ENCODE peak calls at places on chromosomes 7 and 10, in ten cellular contexts. E, C, V, T, P, J, U, H, A and O are unnamed samples.

GRCh38 chr10:69885379-69886156 is 83.9 kb downstream of the COL13A1 start:
- DNase-seq in E (no peak), C (no peak), V (peak), T (no peak), P (peak), J (no peak), U (no peak), H (no peak), A (peak), O (no peak)

GRCh38 chr10:114902151-114902550 is 35.8 kb upstream of the TRUB1 start:
- DNase-seq in E (no peak), C (no peak), V (peak), T (no peak), P (no peak), J (no peak), U (peak), H (peak), A (no peak), O (peak)

GRCh38 chr7:29977926-29978652 is 11.5 kb downstream of the SCRN1 start:
- DNase-seq in E (no peak), C (no peak), V (no peak), T (no peak), P (peak), J (peak), U (no peak), H (no peak), A (no peak), O (no peak)

GRCh38 chr7:55931421-55932151 is 20.1 kb upstream of the MRPS17 start:
- DNase-seq in E (no peak), C (no peak), V (no peak), T (no peak), P (no peak), J (no peak), U (no peak), H (no peak), A (no peak), O (no peak)

GRCh38 chr7:95690367-95690947 is 81.9 kb upstream of the DYNC1I1 start:
- DNase-seq in E (no peak), C (peak), V (peak), T (no peak), P (peak), J (peak), U (no peak), H (peak), A (peak), O (peak)

GRCh38 chr10:11045995-11046394 is 28.3 kb downstream of the CELF2 start:
- DNase-seq in E (no peak), C (no peak), V (no peak), T (no peak), P (no peak), J (no peak), U (no peak), H (no peak), A (peak), O (no peak)

GRCh38 chr7:129271500-129272355 is 46.9 kb downstream of the AHCYL2 start:
- DNase-seq in E (no peak), C (peak), V (peak), T (no peak), P (peak), J (peak), U (no peak), H (peak), A (peak), O (peak)

GRCh38 chr7:101815826-101816488 is 1.5 kb upstream of the CUX1 start:
- DNase-seq in E (peak), C (peak), V (peak), T (peak), P (peak), J (peak), U (peak), H (peak), A (peak), O (peak)

GRCh38 chr10:5532231-5532605 is 7.5 kb downstream of the CALML3 start:
- DNase-seq in E (no peak), C (no peak), V (no peak), T (no peak), P (no peak), J (no peak), U (no peak), H (no peak), A (no peak), O (no peak)

GRCh38 chr7:131109011-131109756 is 218.5 kb upstream of the MKLN1 start:
- DNase-seq in E (no peak), C (peak), V (peak), T (no peak), P (no peak), J (peak), U (no peak), H (peak), A (peak), O (peak)

GRCh38 chr10:103736044-103736443 is 119.3 kb downstream of the SH3PXD2A start:
- DNase-seq in E (no peak), C (peak), V (no peak), T (no peak), P (no peak), J (no peak), U (no peak), H (no peak), A (no peak), O (no peak)

GRCh38 chr10:66242885-66243284 is 683.0 kb upstream of the LRRTM3 start:
- DNase-seq in E (no peak), C (no peak), V (no peak), T (no peak), P (no peak), J (no peak), U (no peak), H (no peak), A (no peak), O (no peak)

GRCh38 chr7:24920702-24921679 is 59.0 kb downstream of the OSBPL3 start:
- DNase-seq in E (no peak), C (no peak), V (no peak), T (no peak), P (no peak), J (no peak), U (no peak), H (no peak), A (no peak), O (no peak)

GRCh38 chr7:38831262-38831661 is 77.7 kb downstream of the VPS41 start:
- DNase-seq in E (no peak), C (no peak), V (peak), T (no peak), P (no peak), J (no peak), U (no peak), H (no peak), A (no peak), O (no peak)

GRCh38 chr10:76150139-76150885 is 718.9 kb downstream of the LRMDA start:
- DNase-seq in E (peak), C (peak), V (peak), T (no peak), P (no peak), J (no peak), U (no peak), H (peak), A (peak), O (peak)

DNA sequence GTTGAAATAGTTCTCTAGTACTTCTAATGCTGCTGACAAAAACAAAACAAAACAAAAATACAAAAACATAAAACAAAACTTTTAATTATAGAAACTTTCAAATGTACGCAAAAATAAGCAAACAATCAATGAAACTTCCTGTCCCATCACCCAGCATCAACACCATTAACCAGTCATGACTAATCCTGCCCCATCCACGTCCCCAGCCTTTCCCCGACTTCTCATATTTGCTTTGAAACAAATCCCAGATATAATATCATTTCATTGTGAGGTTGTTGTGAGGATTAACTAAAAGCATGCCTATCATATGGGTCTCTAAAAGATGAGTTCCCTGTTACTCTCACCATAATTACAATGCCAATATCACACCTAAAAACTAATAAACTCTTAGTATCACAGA is 55.7 kb downstream of the CSTF2T start:
- DNase-seq in E (no peak), C (no peak), V (peak), T (no peak), P (no peak), J (no peak), U (no peak), H (no peak), A (no peak), O (no peak)
- H3K4me3 ChIP-seq in E (no peak), C (no peak), V (no peak), T (no peak), P (no peak), J (no peak), U (no peak), H (no peak), A (no peak), O (no peak)

DNA sequence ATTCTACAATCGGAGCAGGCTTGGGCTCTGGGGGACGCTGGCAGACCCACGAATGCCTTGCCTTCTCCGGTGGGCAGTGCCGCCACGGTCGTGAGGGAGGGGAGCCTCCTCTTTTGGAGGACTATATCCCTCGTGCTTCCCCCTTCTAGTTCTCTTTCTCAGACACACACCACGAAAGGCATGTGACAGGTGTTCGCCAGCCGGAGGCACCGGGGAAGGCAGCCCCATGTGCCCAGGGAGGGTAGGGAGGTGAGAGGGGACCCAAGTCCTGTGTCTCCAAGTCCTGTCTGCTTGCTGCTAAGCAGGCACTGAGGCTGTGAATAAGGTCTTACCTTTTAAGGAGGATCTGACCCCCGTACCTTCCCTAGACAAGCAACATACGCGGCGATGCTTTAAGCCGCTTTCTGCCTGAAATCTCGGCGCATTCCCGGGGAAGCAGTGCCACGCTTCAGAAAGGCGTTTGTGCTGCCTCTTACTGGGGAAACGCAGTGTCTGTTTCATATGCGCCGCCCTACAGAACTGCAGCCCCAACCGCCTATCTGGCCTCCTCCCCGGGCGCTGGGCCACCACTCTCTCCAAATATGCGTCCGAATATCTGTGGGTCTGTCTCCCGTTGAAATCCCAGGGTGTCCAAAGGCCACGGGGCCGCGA is 809 bp downstream of the PLXNA4 start:
- DNase-seq in E (peak), C (no peak), V (peak), T (no peak), P (no peak), J (peak), U (peak), H (peak), A (peak), O (peak)
- TF ChIP-seq CTCF in E (no peak), C (no peak), V (peak), T (no peak), P (no peak), J (no peak), U (peak), H (peak), A (peak), O (peak)

DNA sequence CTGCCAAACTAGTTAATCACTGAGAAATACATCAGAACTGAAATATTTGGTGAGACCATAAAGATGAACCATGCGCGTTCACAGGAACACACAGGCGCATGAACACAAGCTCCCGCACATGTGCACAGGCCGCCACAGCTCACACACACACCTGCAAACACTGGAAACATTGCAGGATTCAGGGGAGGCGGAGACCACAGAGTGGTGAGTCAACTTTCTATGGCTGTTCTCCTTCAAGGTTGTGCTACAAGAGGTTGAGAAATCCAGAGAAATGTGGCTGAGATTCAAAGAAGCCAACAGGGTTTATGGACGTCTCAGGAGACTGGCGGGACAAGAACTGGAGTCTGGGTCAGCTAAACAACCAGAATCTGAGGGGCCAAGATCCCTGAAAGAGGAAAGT is 17.8 kb downstream of the ESYT2 start:
- DNase-seq in E (peak), C (peak), V (peak), T (no peak), P (no peak), J (peak), U (peak), H (peak), A (peak), O (peak)
- H3K4me3 ChIP-seq in E (no peak), C (no peak), V (no peak), T (no peak), P (no peak), J (no peak), U (no peak), H (no peak), A (no peak), O (no peak)

GRCh38 chr10:93066544-93066913 is 5.9 kb downstream of the CYP26C1 start:
- DNase-seq in E (no peak), C (no peak), V (no peak), T (no peak), P (no peak), J (no peak), U (no peak), H (no peak), A (no peak), O (no peak)

GRCh38 chr10:93070378-93071176 is 3.1 kb upstream of the CYP26A1 start:
- DNase-seq in E (no peak), C (no peak), V (no peak), T (no peak), P (no peak), J (no peak), U (no peak), H (no peak), A (no peak), O (no peak)

GRCh38 chr10:93069245-93069561 is 4.5 kb upstream of the CYP26A1 start:
- DNase-seq in E (no peak), C (no peak), V (no peak), T (no peak), P (no peak), J (no peak), U (no peak), H (no peak), A (no peak), O (no peak)

GRCh38 chr10:93067443-93068365 is 6.0 kb upstream of the CYP26A1 start:
- DNase-seq in E (no peak), C (no peak), V (no peak), T (no peak), P (no peak), J (no peak), U (no peak), H (no peak), A (no peak), O (no peak)

DNA sequence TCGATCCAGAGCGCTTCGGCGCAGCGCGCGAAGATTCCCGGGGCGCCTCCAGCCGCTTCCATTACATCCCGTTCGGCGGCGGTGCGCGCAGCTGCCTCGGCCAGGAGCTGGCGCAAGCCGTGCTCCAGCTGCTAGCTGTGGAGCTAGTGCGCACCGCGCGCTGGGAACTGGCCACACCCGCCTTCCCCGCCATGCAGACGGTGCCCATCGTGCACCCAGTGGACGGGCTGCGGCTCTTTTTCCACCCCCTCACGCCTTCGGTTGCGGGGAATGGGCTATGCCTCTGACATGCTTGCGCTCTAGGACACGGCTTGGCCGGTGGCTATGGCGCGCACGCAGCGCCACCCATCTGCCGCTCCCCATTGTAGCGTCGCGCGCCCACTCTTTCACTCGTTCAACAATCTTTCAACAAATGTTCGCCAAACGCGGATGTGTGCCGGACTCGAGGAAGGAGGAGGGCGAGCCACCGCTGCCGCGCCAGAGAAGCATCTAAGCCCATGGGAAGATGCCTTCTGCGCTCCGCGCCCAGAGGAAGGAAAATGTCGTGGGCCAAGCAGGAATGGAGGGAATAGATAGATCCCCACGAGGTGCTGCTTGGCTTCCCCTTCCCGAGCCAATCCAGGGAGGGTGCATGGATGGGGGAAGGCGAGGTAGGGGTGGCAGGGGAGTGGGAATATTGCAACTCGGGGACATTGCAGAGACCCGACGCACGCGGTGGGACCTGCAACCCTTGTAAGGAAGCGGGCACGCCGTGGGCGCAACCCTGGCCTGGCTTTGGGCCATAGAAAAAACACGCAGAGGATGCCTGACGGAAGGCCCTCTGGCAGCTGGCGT is 5.1 kb upstream of the CYP26A1 start:
- DNase-seq in E (no peak), C (peak), V (peak), T (no peak), P (no peak), J (no peak), U (no peak), H (peak), A (no peak), O (peak)
- TF ChIP-seq CTCF in E (no peak), C (no peak), V (peak), T (no peak), P (no peak), J (no peak), U (no peak), H (no peak), A (no peak), O (peak)

GRCh38 chr10:95653895-95654294 is 2.6 kb downstream of the ALDH18A1 start:
- DNase-seq in E (no peak), C (no peak), V (no peak), T (no peak), P (no peak), J (no peak), U (no peak), H (no peak), A (no peak), O (no peak)

GRCh38 chr10:95655571-95656290 is 780 bp downstream of the ALDH18A1 start:
- DNase-seq in E (no peak), C (peak), V (peak), T (no peak), P (peak), J (peak), U (no peak), H (peak), A (peak), O (peak)

GRCh38 chr10:95660283-95660682 is 3.8 kb upstream of the ALDH18A1 start:
- DNase-seq in E (no peak), C (peak), V (peak), T (no peak), P (no peak), J (no peak), U (peak), H (peak), A (peak), O (peak)

GRCh38 chr10:95656291-95657164 is at the start of gene ALDH18A1:
- DNase-seq in E (peak), C (peak), V (peak), T (peak), P (peak), J (peak), U (peak), H (peak), A (peak), O (peak)

DNA sequence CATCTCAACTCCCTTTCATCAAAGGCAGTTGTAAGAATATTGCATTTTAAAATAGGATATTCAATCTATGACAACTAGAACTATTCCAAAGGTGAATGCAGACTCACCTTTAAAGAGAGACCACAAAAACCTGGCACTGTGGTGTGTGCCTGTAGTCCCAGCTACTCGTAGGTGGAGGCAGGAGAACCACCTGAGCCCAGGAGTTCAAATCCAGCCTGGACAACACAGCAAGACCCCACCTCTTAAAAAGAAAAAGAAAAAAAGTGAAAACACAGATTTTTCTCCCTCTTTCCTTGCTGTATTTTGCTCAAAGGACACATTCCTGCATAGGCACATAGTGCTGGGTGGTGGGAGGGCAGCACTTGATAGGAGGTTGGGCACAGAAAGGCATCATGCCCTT is 739 bp upstream of the ALDH18A1 start:
- DNase-seq in E (no peak), C (no peak), V (no peak), T (no peak), P (no peak), J (no peak), U (no peak), H (no peak), A (no peak), O (no peak)
- H3K4me3 ChIP-seq in E (peak), C (peak), V (peak), T (no peak), P (peak), J (peak), U (no peak), H (no peak), A (peak), O (no peak)

DNA sequence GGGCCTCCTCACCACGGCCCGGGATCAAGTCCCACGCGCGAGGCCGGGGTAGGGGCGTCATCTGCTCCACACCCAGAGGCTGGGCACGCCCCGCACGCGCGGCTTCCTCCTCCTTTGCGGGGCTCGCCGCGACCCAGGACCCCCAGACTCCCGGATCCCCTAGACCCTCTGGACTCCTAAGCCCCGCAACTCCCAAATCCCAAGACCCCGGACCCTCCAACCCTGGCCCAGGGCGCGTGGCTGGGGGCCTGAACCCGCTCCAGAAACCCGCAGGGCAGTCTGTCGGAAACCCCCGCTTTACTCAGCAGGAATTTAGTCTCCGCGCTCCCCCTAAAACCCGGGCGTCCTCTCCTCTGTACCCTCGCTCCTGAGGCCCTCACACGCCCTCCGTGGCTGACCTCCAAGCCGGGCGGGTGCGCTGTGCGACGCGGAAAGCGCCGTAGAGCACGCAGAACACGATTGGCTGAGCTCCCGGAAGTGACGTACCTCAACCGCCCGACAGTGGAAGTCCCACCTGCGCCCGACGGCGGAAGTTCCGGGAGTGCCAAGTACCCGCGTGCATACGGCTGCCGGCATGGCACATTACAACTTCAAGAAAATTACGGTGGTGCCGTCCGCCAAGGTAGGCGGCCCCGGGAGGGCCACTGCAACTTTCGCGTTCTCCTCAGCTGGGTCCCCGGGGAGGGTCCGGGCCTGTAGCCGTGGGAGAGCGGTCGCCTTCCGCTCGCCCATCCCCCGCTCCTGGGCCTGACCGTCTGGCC is at the start of gene GTPBP4:
- DNase-seq in E (peak), C (peak), V (peak), T (peak), P (peak), J (peak), U (peak), H (peak), A (peak), O (peak)
- TF ChIP-seq CTCF in E (peak), C (peak), V (no peak), T (no peak), P (peak), J (peak), U (peak), H (no peak), A (no peak), O (no peak)